ENCODE peak calls at places on chromosomes 13 and 19, in six cellular contexts. W is HCT116, M is K562, X is H1, C is SK-N-SH, S is HepG2. H is an unnamed sample.

GRCh38 chr19:54517483-54517882 is 14.9 kb downstream of the LAIR2 start:
- DNase-seq in W (no peak), M (peak; percentile 80), X (no peak), C (no peak), S (peak; percentile 52), H (peak; percentile 52)

GRCh38 chr13:74867460-74867859 is 614.5 kb downstream of the TBC1D4 start:
- DNase-seq in W (no peak), M (no peak), X (no peak), C (no peak), S (no peak), H (peak; percentile 7)

GRCh38 chr19:4455742-4456565 is 1.6 kb downstream of the UBXN6 start:
- DNase-seq in W (no peak), M (no peak), X (no peak), C (peak; percentile 49), S (peak; percentile 25), H (no peak)

GRCh38 chr13:24196593-24197197 is 36.2 kb downstream of the SPATA13 start:
- DNase-seq in W (no peak), M (no peak), X (no peak), C (no peak), S (no peak), H (no peak)

GRCh38 chr13:95588721-95589120 is 36.2 kb downstream of the CLDN10 start:
- DNase-seq in W (no peak), M (no peak), X (no peak), C (no peak), S (no peak), H (no peak)

GRCh38 chr13:45931211-45931610 is 79.7 kb upstream of the SIAH3 start:
- DNase-seq in W (no peak), M (no peak), X (no peak), C (no peak), S (no peak), H (no peak)

GRCh38 chr13:50228527-50228926 is 213.3 kb downstream of the KCNRG start:
- DNase-seq in W (no peak), M (no peak), X (no peak), C (no peak), S (no peak), H (no peak)

GRCh38 chr19:24086974-24087595 is at the start of gene ZNF254:
- DNase-seq in W (no peak), M (peak; percentile 82), X (peak; percentile 82), C (peak; percentile 84), S (no peak), H (peak; percentile 97)

GRCh38 chr19:16447015-16447384 is 24.8 kb downstream of the EPS15L1 start:
- DNase-seq in W (no peak), M (peak; percentile 60), X (no peak), C (no peak), S (peak; percentile 80), H (no peak)

GRCh38 chr13:47184311-47184710 is 287.5 kb upstream of the HTR2A start:
- DNase-seq in W (no peak), M (no peak), X (no peak), C (no peak), S (no peak), H (no peak)

GRCh38 chr13:103282571-103283450 is 216.6 kb upstream of the SLC10A2 start:
- DNase-seq in W (no peak), M (no peak), X (no peak), C (no peak), S (no peak), H (no peak)

GRCh38 chr19:52601025-52601973 is 31.2 kb downstream of the ZNF701 start:
- DNase-seq in W (peak; percentile 54), M (peak; percentile 93), X (peak; percentile 46), C (peak; percentile 95), S (peak; percentile 74), H (peak; percentile 84)

GRCh38 chr13:76976488-76976887 is 15.4 kb upstream of the CLN5 start:
- DNase-seq in W (no peak), M (no peak), X (no peak), C (no peak), S (no peak), H (no peak)

GRCh38 chr19:20171285-20171684 is 4.3 kb downstream of the ZNF486 start:
- DNase-seq in W (no peak), M (no peak), X (no peak), C (no peak), S (no peak), H (no peak)

GRCh38 chr13:45325806-45326205 is 15.2 kb downstream of the TPT1 start:
- DNase-seq in W (no peak), M (no peak), X (no peak), C (no peak), S (peak; percentile 62), H (peak; percentile 86)

GRCh38 chr19:14166448-14166847 is 30.1 kb upstream of the ASF1B start:
- DNase-seq in W (no peak), M (no peak), X (no peak), C (no peak), S (no peak), H (no peak)

GRCh38 chr19:14162871-14163297 is 26.5 kb upstream of the ASF1B start:
- DNase-seq in W (no peak), M (no peak), X (no peak), C (peak; percentile 19), S (no peak), H (no peak)

GRCh38 chr19:14164724-14165493 is 28.5 kb upstream of the ASF1B start:
- DNase-seq in W (no peak), M (no peak), X (no peak), C (peak; percentile 56), S (no peak), H (no peak)

GRCh38 chr19:14165986-14166385 is 29.6 kb upstream of the ASF1B start:
- DNase-seq in W (no peak), M (peak; percentile 52), X (no peak), C (peak; percentile 36), S (no peak), H (no peak)

GRCh38 chr19:14164088-14164487 is 27.7 kb upstream of the ASF1B start:
- DNase-seq in W (no peak), M (no peak), X (no peak), C (peak; percentile 24), S (no peak), H (no peak)
- H3K9ac ChIP-seq in W (no peak overlapping the region), M (no peak overlapping the region), X (no peak overlapping the region), C (no peak overlapping the region), S (no peak overlapping the region), H (no peak overlapping the region)

GRCh38 chr19:3064011-3064330 is 1.7 kb upstream of the TLE5 start:
- DNase-seq in W (no peak), M (no peak), X (no peak), C (no peak), S (no peak), H (no peak)

GRCh38 chr19:3062165-3063105 is at the start of gene TLE5:
- DNase-seq in W (no peak), M (peak; percentile 89), X (no peak), C (peak; percentile 92), S (peak; percentile 43), H (peak; percentile 28)

GRCh38 chr19:3060852-3061182 is 1.5 kb downstream of the TLE5 start:
- DNase-seq in W (no peak), M (no peak), X (no peak), C (no peak), S (no peak), H (no peak)

GRCh38 chr19:3059653-3060052 is 2.6 kb downstream of the TLE5 start:
- DNase-seq in W (no peak), M (no peak), X (no peak), C (no peak), S (no peak), H (no peak)

DNA sequence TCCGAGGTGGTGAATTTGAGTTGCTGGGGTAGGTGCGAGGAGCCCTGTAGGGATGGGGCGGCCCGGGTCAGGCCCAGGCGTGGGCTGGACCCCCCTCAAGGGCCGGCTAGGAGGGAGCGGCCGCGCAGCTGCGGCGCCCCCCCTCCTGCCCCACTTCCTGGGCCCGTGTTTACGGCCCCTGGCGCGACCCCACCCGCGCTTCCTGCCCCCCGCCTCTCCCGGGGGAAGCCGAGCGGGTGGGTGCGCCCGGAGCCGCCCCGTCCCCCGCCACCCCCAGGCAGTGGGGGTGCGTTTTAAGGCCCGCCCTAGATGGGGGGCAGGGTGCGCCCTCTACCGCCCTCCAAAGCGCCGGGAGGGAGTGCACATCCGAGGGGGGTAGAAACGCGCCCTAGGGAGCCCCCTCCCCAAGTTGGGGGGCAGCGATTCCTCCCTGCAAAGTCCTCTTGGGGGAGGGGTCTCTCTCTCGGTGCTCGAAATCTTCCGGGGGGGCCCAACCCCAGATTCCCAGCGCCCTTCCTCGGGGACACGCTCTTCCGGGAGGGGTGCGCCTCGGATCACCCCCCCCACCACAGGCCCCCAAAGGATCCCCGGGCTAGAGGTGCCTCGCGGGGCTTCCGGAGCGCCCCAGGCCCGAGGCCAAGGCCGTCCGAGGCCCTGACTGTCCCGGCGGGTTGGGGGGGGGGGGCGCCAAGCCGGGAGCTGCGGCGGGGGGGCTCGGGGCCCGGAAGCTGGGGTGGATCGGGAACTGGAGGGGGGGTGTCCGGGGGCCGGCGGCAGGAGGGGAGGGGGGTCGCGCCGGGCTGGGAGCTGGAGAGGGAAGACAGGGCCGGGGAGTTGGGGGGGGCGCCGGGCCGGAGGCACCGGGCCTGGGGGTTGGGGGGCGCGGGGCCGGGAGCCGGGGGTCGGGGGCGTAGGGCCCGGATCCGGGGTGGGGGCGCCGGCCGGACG is 807 bp downstream of the TLE5 start:
- DNase-seq in W (no peak), M (peak; percentile 85), X (no peak), C (peak; percentile 86), S (no peak), H (no peak)
- TF ChIP-seq MAX in W (no peak), M (no peak), X (no peak), C (peak; percentile 18), S (peak; percentile 11), H (no peak)

GRCh38 chr19:48813123-48813911 is 2.5 kb upstream of the BCAT2 start:
- DNase-seq in W (no peak), M (peak; percentile 13), X (no peak), C (peak; percentile 47), S (peak; percentile 43), H (no peak)
- H3K9ac ChIP-seq in W (no peak overlapping the region), M (no peak overlapping the region), X (no peak overlapping the region), C (no peak overlapping the region), S (no peak overlapping the region), H (no peak overlapping the region)

GRCh38 chr13:34638897-34639296 is 303.2 kb upstream of the NBEA start:
- DNase-seq in W (no peak), M (no peak), X (no peak), C (no peak), S (no peak), H (no peak)

GRCh38 chr13:34634443-34634842 is 307.6 kb upstream of the NBEA start:
- DNase-seq in W (no peak), M (no peak), X (no peak), C (no peak), S (no peak), H (no peak)

GRCh38 chr13:34640931-34641330 is 301.1 kb upstream of the NBEA start:
- DNase-seq in W (no peak), M (no peak), X (no peak), C (no peak), S (no peak), H (no peak)

DNA sequence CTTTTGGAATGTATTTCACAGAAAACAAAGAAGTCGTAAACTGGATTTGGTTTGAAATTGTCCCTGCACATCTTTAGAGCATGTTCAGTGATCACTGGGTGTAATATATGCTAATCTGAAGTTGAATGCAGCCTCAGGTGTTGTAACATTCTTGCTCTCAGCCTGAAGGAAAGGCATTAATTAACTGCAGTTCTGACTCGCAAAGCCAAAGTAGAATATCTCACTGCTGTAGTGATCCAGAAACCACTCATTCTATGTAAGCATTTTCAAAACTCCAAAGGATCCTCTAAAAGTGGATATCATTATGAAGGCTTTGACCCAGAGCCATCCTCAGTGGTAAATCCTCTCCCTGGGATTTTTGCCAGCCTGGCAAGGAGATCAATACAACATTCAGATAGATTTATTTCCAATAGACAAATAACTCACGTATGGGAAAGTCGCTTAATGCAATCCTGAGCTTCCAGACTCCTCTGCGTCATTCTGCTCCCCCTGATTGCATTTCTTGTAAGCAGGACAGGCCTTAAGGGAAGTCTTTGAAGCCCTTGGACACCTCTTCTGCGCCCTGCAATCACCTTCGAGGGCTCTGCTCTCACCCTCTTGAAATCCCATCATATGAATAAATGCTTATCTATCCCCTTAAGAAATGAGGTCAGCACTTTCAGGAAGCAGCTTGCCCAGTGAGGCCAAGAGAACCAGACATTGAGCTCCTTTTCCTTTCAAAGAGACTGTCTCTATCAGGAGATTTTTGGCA is 301.7 kb upstream of the NBEA start:
- DNase-seq in W (no peak), M (no peak), X (no peak), C (no peak), S (no peak), H (no peak)
- TF ChIP-seq MAX in W (no peak), M (no peak), X (no peak), C (no peak), S (no peak), H (no peak)

H was measured in endothelial cell of umbilical vein.